ENCODE peak calls at places on chromosome 6, in ten cellular contexts. L, C, F, S, E, U, H, D, J and Z are unnamed samples.

GRCh38 chr6:34964564-34964963 is 75.5 kb downstream of the ANKS1A start:
- DNase-seq in L (peak; percentile 64), F (no peak), C (no peak), D (no peak), E (peak; percentile 87), H (peak; percentile 61), J (no peak), U (no peak), S (no peak), Z (no peak)

GRCh38 chr6:150116195-150116800 is 26.5 kb upstream of the PPP1R14C start:
- DNase-seq in E (no peak), U (no peak), H (no peak), C (no peak), F (no peak), J (no peak), D (no peak), S (no peak), L (no peak), Z (no peak)

GRCh38 chr6:21613809-21614208 is 20.3 kb downstream of the SOX4 start:
- DNase-seq in D (no peak), E (no peak), U (no peak), L (no peak), S (no peak), H (no peak), J (no peak), F (no peak), C (no peak), Z (no peak)

GRCh38 chr6:158564243-158565121 is 4.6 kb downstream of the TMEM181 start:
- DNase-seq in E (no peak), F (no peak), S (no peak), C (peak; percentile 33), H (no peak), L (no peak), D (no peak), U (no peak), J (peak; percentile 60), Z (no peak)

GRCh38 chr6:41488392-41489129 is 57.6 kb upstream of the FOXP4 start:
- DNase-seq in F (no peak), S (peak; percentile 66), D (no peak), E (peak; percentile 67), L (peak; percentile 95), H (peak; percentile 23), J (peak; percentile 83), U (peak; percentile 86), C (no peak), Z (peak; percentile 80)

GRCh38 chr6:109869398-109870165 is 108.5 kb upstream of the GPR6 start:
- DNase-seq in S (no peak), U (no peak), D (no peak), E (peak; percentile 7), C (no peak), H (peak; percentile 28), F (no peak), J (no peak), L (no peak), Z (no peak)

GRCh38 chr6:41408982-41409381 is 73.6 kb downstream of the NCR2 start:
- DNase-seq in F (no peak), S (no peak), L (no peak), H (no peak), U (no peak), E (no peak), J (no peak), C (no peak), D (no peak), Z (no peak)

GRCh38 chr6:34859951-34860350 is 27.9 kb downstream of the TAF11 start:
- DNase-seq in U (no peak), S (no peak), C (no peak), D (no peak), J (no peak), F (no peak), L (no peak), H (no peak), E (no peak), Z (no peak)

GRCh38 chr6:11323666-11324452 is 91.4 kb upstream of the NEDD9 start:
- DNase-seq in L (no peak), E (no peak), J (no peak), D (no peak), F (no peak), U (no peak), C (no peak), H (no peak), S (peak; percentile 83), Z (no peak)

GRCh38 chr6:34929241-34929978 is 40.4 kb downstream of the ANKS1A start:
- DNase-seq in L (no peak), U (no peak), H (no peak), D (no peak), E (no peak), C (no peak), S (no peak), J (no peak), F (no peak), Z (no peak)

GRCh38 chr6:903746-904145 is 210.8 kb upstream of the EXOC2 start:
- DNase-seq in U (peak; percentile 66), H (no peak), F (no peak), J (no peak), C (no peak), L (peak; percentile 67), E (peak; percentile 57), S (no peak), D (no peak), Z (no peak)

GRCh38 chr6:14046476-14047068 is 71.0 kb upstream of the CD83 start:
- DNase-seq in S (peak; percentile 60), F (peak; percentile 56), J (no peak), C (no peak), U (peak; percentile 44), H (no peak), D (peak; percentile 41), L (peak; percentile 53), E (peak; percentile 40), Z (no peak)

GRCh38 chr6:131519670-131520436 is 53.2 kb upstream of the ARG1 start:
- DNase-seq in S (peak; percentile 52), D (peak; percentile 28), F (peak; percentile 42), J (no peak), E (peak; percentile 50), L (peak; percentile 38), U (peak; percentile 40), C (no peak), H (no peak), Z (no peak)

GRCh38 chr6:111925296-111925695 is 52.0 kb upstream of the FYN start:
- DNase-seq in E (peak; percentile 73), C (no peak), U (peak; percentile 68), H (no peak), S (no peak), F (no peak), L (peak; percentile 85), D (no peak), J (no peak), Z (no peak)

GRCh38 chr6:133242761-133243590 is 1.8 kb downstream of the EYA4 start:
- DNase-seq in E (no peak), L (no peak), D (peak; percentile 53), S (no peak), U (no peak), F (peak; percentile 24), H (peak; percentile 6), C (no peak), J (peak; percentile 61), Z (no peak)

GRCh38 chr6:148973809-148974208 is 227.0 kb downstream of the UST start:
- DNase-seq in D (no peak), J (no peak), H (no peak), C (no peak), L (peak; percentile 35), S (no peak), F (no peak), E (peak; percentile 67), U (peak; percentile 48), Z (no peak)
- TF ChIP-seq CTCF in D (peak; percentile 38), J (peak; percentile 22), H (peak; percentile 41), C (peak; percentile 29), L (peak; percentile 79), S (peak; percentile 10), F (peak; percentile 51), E (peak; percentile 84), U (peak; percentile 75), Z (peak; percentile 73)

GRCh38 chr6:4020822-4021132 is 58.2 kb downstream of the FAM217A start:
- DNase-seq in H (no peak), U (no peak), L (no peak), F (no peak), C (no peak), D (no peak), J (no peak), E (no peak), S (no peak), Z (no peak)

GRCh38 chr6:4021862-4022715 is 56.8 kb downstream of the FAM217A start:
- DNase-seq in H (no peak), S (no peak), C (no peak), D (no peak), F (no peak), U (no peak), L (peak; percentile 14), J (no peak), E (peak; percentile 23), Z (no peak)

GRCh38 chr6:4018194-4019111 is 60.5 kb downstream of the FAM217A start:
- DNase-seq in U (peak; percentile 88), H (peak; percentile 95), L (peak; percentile 95), D (peak; percentile 96), S (peak; percentile 98), J (peak; percentile 99), C (peak; percentile 95), F (peak; percentile 94), E (peak; percentile 92), Z (peak; percentile 96)

GRCh38 chr6:4023240-4023639 is 55.7 kb downstream of the FAM217A start:
- DNase-seq in H (no peak), S (peak; percentile 21), C (no peak), J (no peak), D (no peak), F (no peak), E (peak; percentile 33), U (no peak), L (no peak), Z (no peak)

GRCh38 chr6:4021133-4021861 is 57.6 kb downstream of the FAM217A start:
- DNase-seq in D (peak; percentile 96), F (peak; percentile 93), J (peak; percentile 98), S (peak; percentile 96), U (peak; percentile 95), C (peak; percentile 93), E (peak; percentile 97), L (peak; percentile 97), H (peak; percentile 95), Z (peak; percentile 94)
- TF ChIP-seq CTCF in D (peak; percentile 20), F (no peak), J (peak; percentile 35), S (peak; percentile 49), U (peak; percentile 38), C (peak; percentile 44), E (peak; percentile 27), L (peak; percentile 29), H (peak; percentile 50), Z (peak; percentile 39)

DNA sequence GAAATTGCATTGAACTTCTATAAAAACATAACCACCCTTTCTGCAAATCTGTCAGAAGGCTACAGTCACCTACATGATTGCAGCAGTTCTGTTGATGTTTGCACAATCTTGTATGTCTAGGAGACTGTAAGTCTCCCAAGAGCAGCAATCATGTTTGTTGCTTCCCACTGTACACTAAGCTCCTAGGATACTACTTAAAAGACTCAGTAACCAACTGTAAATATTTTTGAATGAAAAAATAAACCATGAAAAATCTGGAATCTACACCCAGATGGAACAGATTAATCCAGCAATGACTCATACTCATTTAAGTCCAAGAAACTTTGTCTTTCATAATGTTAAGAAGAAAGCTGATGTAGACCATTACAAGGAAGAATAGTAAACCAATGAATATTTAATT is 168.6 kb upstream of the ATXN1 start:
- DNase-seq in L (peak; percentile 97), U (peak; percentile 53), H (no peak), E (peak; percentile 100), S (no peak), J (no peak), D (no peak), C (no peak), F (no peak), Z (no peak)
- TF ChIP-seq CTCF in L (no peak), U (no peak), H (no peak), E (no peak), S (no peak), J (no peak), D (no peak), C (no peak), F (no peak), Z (no peak)

GRCh38 chr6:82045965-82046756 is 201.4 kb downstream of the IBTK start:
- DNase-seq in D (no peak), E (peak; percentile 92), L (peak; percentile 89), C (no peak), J (no peak), H (no peak), S (no peak), U (peak; percentile 77), F (no peak), Z (no peak)
- TF ChIP-seq CTCF in D (no peak), E (peak; percentile 25), L (no peak), C (no peak), J (no peak), H (no peak), S (no peak), U (no peak), F (no peak), Z (no peak)